ENCODE peak calls at places on chromosomes 3 and 15, in ten cellular contexts. V is mesendoderm, H is endothelial cell of umbilical vein, N is iPS DF 6.9, A is substantia nigra, L is heart left ventricle, I is breast epithelium, O is aorta, U is DND-41, G is astrocyte. Q is an unnamed sample.
A peak's percentile ranks its signal among the peaks of the same experiment; 100 is the strongest.

GRCh38 chr3:15377961-15378791 is 45.8 kb upstream of the SH3BP5 start:
- DNase-seq in A (peak; percentile 78), U (peak; percentile 94), G (peak; percentile 82), H (peak; percentile 96), V (peak; percentile 98), I (peak; percentile 94), N (peak; percentile 90), O (peak; percentile 97), L (peak; percentile 94), Q (peak; percentile 97)

GRCh38 chr15:48965972-48966371 is 2.3 kb upstream of the SHC4 start:
- DNase-seq in N (no peak), A (no peak), I (no peak), L (no peak), G (no peak), H (no peak), U (peak; percentile 57), O (peak; percentile 68), V (peak; percentile 56), Q (peak; percentile 63)

GRCh38 chr3:45988804-45989203 is 6.8 kb downstream of the FYCO1 start:
- DNase-seq in N (no peak), V (no peak), H (peak; percentile 78), A (no peak), O (no peak), G (peak; percentile 89), I (no peak), U (no peak), L (no peak), Q (peak; percentile 88)

GRCh38 chr3:113000691-113001090 is 9.9 kb downstream of the GTPBP8 start:
- DNase-seq in L (no peak), O (no peak), N (no peak), A (no peak), H (peak; percentile 37), I (no peak), U (no peak), V (no peak), G (no peak), Q (no peak)

GRCh38 chr3:180409170-180409569 is 192.8 kb upstream of the TTC14 start:
- DNase-seq in I (no peak), V (no peak), L (no peak), A (no peak), O (no peak), U (no peak), G (no peak), N (no peak), H (no peak), Q (peak; percentile 85)

GRCh38 chr15:65981837-65982696 is 112.8 kb downstream of the RAB11A start:
- DNase-seq in A (no peak), O (no peak), N (peak; percentile 48), I (no peak), V (peak; percentile 85), U (peak; percentile 35), G (no peak), H (no peak), L (no peak), Q (no peak)

GRCh38 chr3:110711851-110712396 is 359.7 kb upstream of the NECTIN3 start:
- DNase-seq in N (peak; percentile 50), I (no peak), G (peak; percentile 64), A (no peak), U (no peak), V (peak; percentile 89), H (no peak), L (no peak), O (no peak), Q (no peak)

GRCh38 chr3:132341746-132342145 is 24.5 kb downstream of the ACP3 start:
- DNase-seq in U (no peak), N (no peak), H (no peak), A (no peak), L (no peak), V (no peak), I (no peak), G (no peak), O (no peak), Q (no peak)

GRCh38 chr3:151880326-151880725 is 6.9 kb downstream of the SUCNR1 start:
- DNase-seq in O (no peak), U (no peak), V (no peak), G (no peak), I (no peak), L (no peak), H (no peak), N (no peak), A (no peak), Q (no peak)

GRCh38 chr3:151878445-151878844 is 5.0 kb downstream of the SUCNR1 start:
- DNase-seq in O (no peak), U (no peak), G (no peak), V (no peak), N (no peak), H (no peak), A (no peak), I (no peak), L (peak; percentile 28), Q (no peak)

GRCh38 chr3:151879684-151880282 is 6.3 kb downstream of the SUCNR1 start:
- DNase-seq in G (no peak), H (no peak), N (no peak), O (no peak), I (no peak), V (no peak), L (no peak), A (no peak), U (no peak), Q (no peak)

GRCh38 chr3:151877269-151877668 is 3.8 kb downstream of the SUCNR1 start:
- DNase-seq in U (no peak), V (no peak), L (no peak), H (no peak), I (no peak), G (no peak), N (no peak), A (no peak), O (no peak), Q (no peak)

GRCh38 chr3:151879037-151879436 is 5.6 kb downstream of the SUCNR1 start:
- DNase-seq in N (no peak), L (no peak), U (no peak), I (no peak), V (no peak), A (no peak), H (no peak), G (no peak), O (no peak), Q (no peak)
- H3K27ac ChIP-seq in N (no peak overlapping the region), L (no peak overlapping the region), U (no peak overlapping the region), I (no peak overlapping the region), V (no peak overlapping the region), A (no peak overlapping the region), H (no peak overlapping the region), G (no peak overlapping the region), O (no peak overlapping the region), Q (no peak overlapping the region)

DNA sequence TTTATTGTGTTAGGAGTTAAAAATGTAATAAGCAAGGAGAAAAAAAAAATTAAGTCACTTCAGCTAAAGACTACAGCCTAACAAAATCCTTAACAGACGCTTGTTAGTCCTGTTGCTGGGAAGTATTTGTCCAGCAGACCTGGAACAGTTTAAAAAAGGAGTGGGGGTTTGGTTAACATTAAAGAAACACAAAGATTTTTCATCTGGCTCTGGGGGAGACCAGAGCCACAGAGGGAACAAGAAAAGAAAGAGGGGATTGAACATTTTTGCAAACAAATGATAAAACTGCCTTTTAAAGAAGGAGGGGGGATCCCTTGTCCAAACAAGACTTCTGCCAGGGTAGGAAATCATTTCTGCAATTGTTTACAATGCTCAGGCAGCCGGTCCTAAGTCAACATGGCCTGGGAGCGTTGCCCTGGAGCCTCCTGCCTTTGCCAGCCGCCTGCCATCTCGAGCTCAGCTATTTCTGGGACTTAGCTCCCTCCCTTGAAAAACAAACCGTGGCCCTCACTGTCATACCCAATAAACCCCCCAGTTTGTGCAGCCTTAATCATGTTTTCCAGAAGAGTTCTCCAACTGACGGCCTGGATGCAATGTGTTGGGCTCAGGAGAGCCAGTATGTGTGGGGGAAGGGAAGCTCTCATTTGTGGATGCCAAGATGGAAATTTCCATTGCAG is 75.7 kb upstream of the RNU6-1 start:
- DNase-seq in V (peak; percentile 57), A (no peak), I (peak; percentile 27), G (no peak), L (peak; percentile 47), N (no peak), H (peak; percentile 52), O (peak; percentile 84), U (no peak), Q (peak; percentile 57)
- H3K27ac ChIP-seq in V (peak overlapping the region; percentile 16), A (peak overlapping the region; percentile 31), I (peak overlapping the region; percentile 80), G (no peak overlapping the region), L (peak overlapping the region; percentile 82), N (no peak overlapping the region), H (no peak overlapping the region), O (peak overlapping the region; percentile 61), U (no peak overlapping the region), Q (peak overlapping the region; percentile 53)

DNA sequence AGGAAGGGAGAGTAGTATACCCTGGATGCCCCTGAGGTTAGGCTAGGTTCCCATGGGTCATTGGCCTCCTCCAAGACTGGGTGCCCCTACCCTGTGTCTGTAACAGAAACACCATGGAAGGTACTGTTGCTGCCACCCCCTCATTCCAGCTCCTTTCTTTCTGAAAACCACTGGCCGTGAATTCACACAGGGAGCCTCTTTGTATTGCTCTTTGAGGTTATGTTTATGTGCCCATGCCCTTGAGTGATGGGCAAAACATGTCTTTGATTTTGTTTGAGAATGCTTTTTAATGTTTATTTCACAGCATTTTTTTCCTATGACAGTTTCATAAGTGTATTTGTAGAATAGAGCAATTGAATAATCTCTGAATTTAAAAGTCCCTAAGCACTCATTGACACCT is 79.7 kb downstream of the RARB start:
- DNase-seq in L (no peak), H (no peak), U (no peak), O (no peak), I (no peak), N (no peak), A (no peak), V (no peak), G (no peak), Q (no peak)
- H3K27ac ChIP-seq in L (peak overlapping the region; percentile 41), H (peak overlapping the region; percentile 98), U (no peak overlapping the region), O (no peak overlapping the region), I (peak overlapping the region; percentile 52), N (no peak overlapping the region), A (no peak overlapping the region), V (no peak overlapping the region), G (peak overlapping the region; percentile 91), Q (no peak overlapping the region)

GRCh38 chr3:52495096-52495495 is at the start of gene STAB1:
- DNase-seq in A (no peak), L (peak; percentile 80), V (no peak), I (no peak), N (no peak), O (peak; percentile 68), H (peak; percentile 96), G (no peak), U (no peak), Q (no peak)

GRCh38 chr3:52501046-52501445 is 5.9 kb downstream of the STAB1 start:
- DNase-seq in H (no peak), I (no peak), L (no peak), G (no peak), N (no peak), U (no peak), O (no peak), V (no peak), A (no peak), Q (no peak)

GRCh38 chr3:52495777-52496602 is 852 bp downstream of the STAB1 start:
- DNase-seq in U (no peak), L (no peak), A (no peak), G (peak; percentile 42), N (no peak), V (no peak), O (no peak), H (peak; percentile 82), I (no peak), Q (no peak)

GRCh38 chr3:52502001-52502400 is 6.9 kb downstream of the STAB1 start:
- DNase-seq in A (no peak), O (no peak), G (no peak), I (no peak), U (no peak), L (no peak), H (no peak), V (no peak), N (no peak), Q (no peak)

DNA sequence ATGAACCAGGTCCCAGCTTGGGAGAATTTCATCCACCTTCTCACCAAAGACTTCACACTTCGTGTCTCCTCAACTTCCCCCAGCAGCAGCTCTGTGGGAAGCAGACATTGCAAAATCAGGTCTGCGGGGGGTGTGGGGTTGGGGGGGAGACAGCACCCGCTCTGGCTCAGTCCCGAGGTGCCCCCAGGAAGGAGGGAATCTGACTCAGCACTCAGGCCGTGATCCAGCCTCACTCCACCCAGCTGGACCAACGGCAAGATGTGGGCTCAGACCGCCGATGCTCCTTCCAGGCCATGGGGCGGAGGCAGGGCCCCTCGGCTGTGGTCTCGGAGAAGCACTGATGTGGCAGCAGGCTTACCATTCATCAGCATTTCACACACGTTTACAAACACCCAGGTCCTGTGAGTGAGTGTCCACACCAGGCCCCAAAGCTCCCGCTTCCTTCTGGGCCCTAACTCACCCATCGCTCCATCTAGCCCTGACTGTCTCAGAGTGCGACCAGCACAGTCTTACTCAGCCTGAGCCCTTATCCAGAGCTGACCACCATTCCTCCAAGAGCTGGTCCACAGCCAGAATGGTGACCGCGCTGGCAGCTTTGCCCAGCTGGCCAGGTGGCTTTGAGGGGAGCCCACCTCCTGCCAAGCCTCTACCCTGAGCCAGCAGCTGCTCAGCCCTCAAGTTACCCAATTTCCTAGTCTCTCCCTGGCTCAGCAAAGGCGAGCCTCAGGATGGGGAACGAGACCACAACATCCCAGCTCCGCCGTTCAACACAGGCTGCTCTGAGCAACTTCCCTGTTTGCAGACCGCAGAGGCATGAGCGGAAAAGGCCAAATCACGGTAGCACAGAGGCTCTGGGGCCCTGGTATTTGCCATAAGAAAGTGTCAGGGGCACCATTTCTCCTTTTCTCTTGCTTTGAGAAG is 3.3 kb downstream of the STAB1 start:
- DNase-seq in U (no peak), A (no peak), N (no peak), O (peak; percentile 87), G (peak; percentile 76), V (no peak), H (no peak), I (peak; percentile 39), L (peak; percentile 46), Q (no peak)
- H3K27ac ChIP-seq in U (no peak overlapping the region), A (no peak overlapping the region), N (no peak overlapping the region), O (no peak overlapping the region), G (peak overlapping the region; percentile 17), V (no peak overlapping the region), H (no peak overlapping the region), I (peak overlapping the region; percentile 43), L (no peak overlapping the region), Q (no peak overlapping the region)